ENCODE peak calls at places on chromosomes 12 and 14, in four cellular contexts. A is IMR-90, Y is K562, K is HepG2. U is an unnamed sample.

GRCh38 chr12:57003395-57003794 is 3.0 kb downstream of the ZBTB39 start:
- DNase-seq in A (no peak), Y (no peak), K (no peak), U (no peak)

GRCh38 chr12:28905220-28905940 is 243.7 kb upstream of the FAR2 start:
- DNase-seq in Y (no peak), K (no peak), A (no peak), U (no peak)

GRCh38 chr12:125981610-125982253 is 916.5 kb downstream of the AACS start:
- DNase-seq in Y (no peak), K (peak; percentile 85), A (no peak), U (no peak)

GRCh38 chr12:29066061-29066588 is 83.0 kb upstream of the FAR2 start:
- DNase-seq in Y (no peak), A (peak; percentile 50), K (no peak), U (no peak)

GRCh38 chr12:15601210-15601800 is 187.9 kb downstream of the EPS8 start:
- DNase-seq in Y (no peak), A (peak; percentile 92), K (no peak), U (peak; percentile 62)

GRCh38 chr14:103514596-103515421 is 7.8 kb downstream of the CKB start:
- DNase-seq in Y (no peak), A (no peak), K (no peak), U (no peak)

GRCh38 chr12:105799103-105799502 is 339.7 kb downstream of the NUAK1 start:
- DNase-seq in Y (no peak), A (no peak), K (no peak), U (no peak)

GRCh38 chr14:105408592-105408991 is 10.3 kb downstream of the TEX22 start:
- DNase-seq in A (no peak), K (no peak), Y (no peak), U (no peak)

GRCh38 chr12:31322651-31323248 is 3.2 kb downstream of the SINHCAF start:
- DNase-seq in Y (no peak), A (peak; percentile 59), K (no peak), U (peak; percentile 43)

GRCh38 chr14:94671870-94672444 is 59.8 kb downstream of the SERPINA3 start:
- DNase-seq in A (no peak), Y (no peak), K (peak; percentile 53), U (no peak)

GRCh38 chr14:83905157-83905556 is 1624.8 kb upstream of the FLRT2 start:
- DNase-seq in Y (no peak), K (no peak), A (no peak), U (no peak)

GRCh38 chr12:70255311-70255710 is 12.1 kb downstream of the CNOT2 start:
- DNase-seq in Y (no peak), K (no peak), A (peak; percentile 54), U (no peak)

GRCh38 chr14:79417961-79418360 is 793.3 kb downstream of the DIO2 start:
- DNase-seq in A (peak; percentile 57), K (no peak), Y (no peak), U (no peak)

GRCh38 chr12:113912761-113913295 is 53.3 kb downstream of the RBM19 start:
- DNase-seq in A (peak; percentile 70), Y (peak; percentile 79), K (peak; percentile 50), U (peak; percentile 83)

GRCh38 chr12:80551897-80552296 is 107.9 kb downstream of the PTPRQ start:
- DNase-seq in K (no peak), Y (no peak), A (peak; percentile 99), U (peak; percentile 4)

GRCh38 chr12:30507576-30507975 is 188.1 kb downstream of the IPO8 start:
- DNase-seq in K (peak; percentile 35), A (no peak), Y (no peak), U (no peak)

GRCh38 chr12:54134850-54135249 is 53.9 kb downstream of the SMUG1 start:
- DNase-seq in K (no peak), A (no peak), Y (no peak), U (peak; percentile 40)

GRCh38 chr12:48107252-48107613 is 1.4 kb upstream of the SENP1 start:
- DNase-seq in K (no peak), A (no peak), Y (no peak), U (no peak)

GRCh38 chr12:47615711-47616110 is 90.1 kb downstream of the RPAP3 start:
- DNase-seq in Y (peak; percentile 41), A (no peak), K (no peak), U (no peak)

GRCh38 chr12:66403746-66404145 is 101.5 kb downstream of the HELB start:
- DNase-seq in A (no peak), K (no peak), Y (no peak), U (no peak)

GRCh38 chr14:66624319-66624937 is 116.5 kb downstream of the GPHN start:
- DNase-seq in K (peak; percentile 53), Y (peak; percentile 2), A (peak; percentile 69), U (peak; percentile 72)

GRCh38 chr12:94571556-94571955 is 78.8 kb downstream of the TMCC3 start:
- DNase-seq in K (peak; percentile 91), A (peak; percentile 76), Y (no peak), U (peak; percentile 62)

GRCh38 chr12:34287986-34288962 is 266.0 kb downstream of the ALG10 start:
- DNase-seq in A (no peak), Y (no peak), K (no peak), U (no peak)

GRCh38 chr14:69152181-69152943 is 557 bp downstream of the DCAF5 start:
- DNase-seq in K (peak; percentile 20), Y (peak; percentile 54), A (no peak), U (no peak)

GRCh38 chr14:27881646-27882045 is 884.9 kb upstream of the FOXG1 start:
- DNase-seq in K (no peak), A (no peak), Y (no peak), U (no peak)

GRCh38 chr14:101808020-101808641 is 46.6 kb downstream of the PPP2R5C start:
- DNase-seq in K (peak; percentile 24), Y (peak; percentile 55), A (no peak), U (peak; percentile 15)

GRCh38 chr14:55592426-55592825 is 12.4 kb downstream of the KTN1 start:
- DNase-seq in A (no peak), K (peak; percentile 82), Y (no peak), U (no peak)

GRCh38 chr12:92302041-92302829 is 156.6 kb upstream of the BTG1 start:
- DNase-seq in A (no peak), K (no peak), Y (no peak), U (no peak)

GRCh38 chr12:131521326-131521725 is 189.6 kb upstream of the SFSWAP start:
- DNase-seq in K (no peak), Y (no peak), A (no peak), U (no peak)

GRCh38 chr12:124566181-124567034 is 1.0 kb downstream of the NCOR2 start:
- DNase-seq in A (peak; percentile 66), K (peak; percentile 67), Y (peak; percentile 86), U (peak; percentile 81)

GRCh38 chr14:59454131-59454530 is 11.0 kb downstream of the GPR135 start:
- DNase-seq in Y (no peak), A (peak; percentile 98), K (no peak), U (no peak)

GRCh38 chr14:100654814-100655795 is 67.9 kb upstream of the BEGAIN start:
- DNase-seq in A (no peak), K (no peak), Y (peak; percentile 72), U (peak; percentile 90)
- TF ChIP-seq MAFK in A (no peak), K (no peak), Y (no peak), U (no peak)

DNA sequence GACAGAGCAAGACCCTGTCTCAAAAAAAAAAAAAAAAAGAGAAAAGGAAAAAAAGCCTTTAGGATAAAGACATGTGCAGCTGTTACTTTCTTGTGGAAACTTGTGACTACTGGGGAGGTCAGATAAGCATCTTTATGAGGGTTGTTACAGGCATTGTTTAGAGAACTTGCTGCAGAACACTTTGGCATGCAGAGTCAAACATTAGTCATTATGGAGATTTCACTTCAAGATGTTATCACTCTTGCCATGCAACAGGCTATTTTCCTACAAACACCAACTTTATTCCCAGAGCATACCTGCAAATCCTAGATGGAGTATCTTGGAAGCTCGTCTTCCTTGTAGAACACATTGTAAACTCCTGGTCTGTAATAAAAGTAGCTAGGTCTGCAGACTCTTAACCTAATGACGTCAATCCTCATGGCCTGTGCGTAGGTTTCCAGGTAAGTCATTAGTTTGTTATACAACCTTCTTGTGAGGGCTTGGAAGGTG is 36.3 kb upstream of the WDR89 start:
- DNase-seq in Y (no peak), K (no peak), A (peak; percentile 67), U (peak; percentile 60)
- TF ChIP-seq MAFK in Y (no peak), K (no peak), A (no peak), U (no peak)

GRCh38 chr12:52278530-52278929 is 4.1 kb downstream of the KRT86 start:
- DNase-seq in K (no peak), A (no peak), Y (no peak), U (no peak)

GRCh38 chr12:52280796-52281560 is 6.5 kb downstream of the KRT86 start:
- DNase-seq in Y (no peak), K (peak; percentile 47), A (peak; percentile 97), U (peak; percentile 100)

GRCh38 chr12:52278931-52279682 is 4.7 kb downstream of the KRT86 start:
- DNase-seq in Y (peak; percentile 84), A (peak; percentile 65), K (peak; percentile 21), U (peak; percentile 87)

GRCh38 chr12:52279683-52280318 is 5.4 kb downstream of the KRT86 start:
- DNase-seq in Y (no peak), A (peak; percentile 13), K (no peak), U (peak; percentile 39)

GRCh38 chr12:52280319-52280795 is 5.9 kb downstream of the KRT86 start:
- DNase-seq in Y (no peak), K (peak; percentile 67), A (peak; percentile 94), U (peak; percentile 94)
- TF ChIP-seq MAFK in Y (no peak), K (no peak), A (no peak), U (no peak)

GRCh38 chr14:23310546-23310945 is 3.9 kb downstream of the BCL2L2 start:
- DNase-seq in Y (no peak), K (no peak), A (no peak), U (no peak)

GRCh38 chr14:23307146-23307447 is 464 bp downstream of the BCL2L2 start:
- DNase-seq in Y (no peak), A (no peak), K (no peak), U (no peak)

GRCh38 chr14:23306412-23307145 is at the start of gene BCL2L2:
- DNase-seq in Y (peak; percentile 87), K (peak; percentile 98), A (peak; percentile 84), U (peak; percentile 92)

GRCh38 chr14:23307687-23308644 is 1.3 kb downstream of the BCL2L2 start:
- DNase-seq in K (no peak), A (peak; percentile 47), Y (no peak), U (peak; percentile 12)

GRCh38 chr14:23308721-23309445 is 2.2 kb downstream of the BCL2L2 start:
- DNase-seq in A (no peak), Y (no peak), K (no peak), U (no peak)
- TF ChIP-seq MAFK in A (no peak), Y (no peak), K (no peak), U (no peak)

GRCh38 chr14:88005050-88005481 is at the start of gene GPR65:
- DNase-seq in K (no peak), A (no peak), Y (no peak), U (no peak)
- TF ChIP-seq MAFK in K (no peak), A (no peak), Y (no peak), U (no peak)

U was measured in A549.